ENCODE peak calls at places on chromosomes 3 and 15, in ten cellular contexts. One of them, this sample, is unnamed.

GRCh38 chr3:134365766-134366065 is 8.5 kb downstream of the AMOTL2 start:
- DNase-seq in ovary: no peak
- DNase-seq in CD8-positive, alpha-beta T cell: no peak
- DNase-seq in hepatocyte: no peak
- DNase-seq in stomach: no peak
- DNase-seq in activated CD8-positive, alpha-beta T cell treated with anti-CD3 and anti-CD28 coated beads for 36 hours: no peak
- DNase-seq in D721Med: no peak
- DNase-seq in astrocyte of the cerebellum: no peak
- DNase-seq in tibial nerve: no peak
- DNase-seq in AG10803: peak; percentile 26
- DNase-seq in this sample: no peak

GRCh38 chr3:69879051-69879450 is 120.5 kb upstream of the SAMMSON start:
- DNase-seq in ovary: no peak
- DNase-seq in hepatocyte: no peak
- DNase-seq in tibial nerve: no peak
- DNase-seq in AG10803: no peak
- DNase-seq in astrocyte of the cerebellum: no peak
- DNase-seq in CD8-positive, alpha-beta T cell: no peak
- DNase-seq in stomach: no peak
- DNase-seq in activated CD8-positive, alpha-beta T cell treated with anti-CD3 and anti-CD28 coated beads for 36 hours: no peak
- DNase-seq in D721Med: no peak
- DNase-seq in this sample: no peak

GRCh38 chr15:58165661-58166060 is 27.5 kb downstream of the AQP9 start:
- DNase-seq in tibial nerve: peak; percentile 43
- DNase-seq in CD8-positive, alpha-beta T cell: no peak
- DNase-seq in stomach: peak; percentile 76
- DNase-seq in activated CD8-positive, alpha-beta T cell treated with anti-CD3 and anti-CD28 coated beads for 36 hours: no peak
- DNase-seq in AG10803: no peak
- DNase-seq in hepatocyte: peak; percentile 61
- DNase-seq in ovary: peak; percentile 54
- DNase-seq in D721Med: no peak
- DNase-seq in astrocyte of the cerebellum: no peak
- DNase-seq in this sample: no peak

GRCh38 chr3:178500631-178501030 is 35.6 kb upstream of the KCNMB2 start:
- DNase-seq in tibial nerve: no peak
- DNase-seq in AG10803: peak; percentile 47
- DNase-seq in D721Med: no peak
- DNase-seq in stomach: no peak
- DNase-seq in hepatocyte: no peak
- DNase-seq in ovary: no peak
- DNase-seq in CD8-positive, alpha-beta T cell: no peak
- DNase-seq in activated CD8-positive, alpha-beta T cell treated with anti-CD3 and anti-CD28 coated beads for 36 hours: no peak
- DNase-seq in astrocyte of the cerebellum: no peak
- DNase-seq in this sample: no peak

GRCh38 chr15:51649659-51650521 is 27.3 kb upstream of the DMXL2 start:
- DNase-seq in AG10803: peak; percentile 77
- DNase-seq in ovary: no peak
- DNase-seq in stomach: no peak
- DNase-seq in CD8-positive, alpha-beta T cell: peak; percentile 52
- DNase-seq in activated CD8-positive, alpha-beta T cell treated with anti-CD3 and anti-CD28 coated beads for 36 hours: peak; percentile 52
- DNase-seq in hepatocyte: peak; percentile 75
- DNase-seq in tibial nerve: peak; percentile 70
- DNase-seq in D721Med: no peak
- DNase-seq in astrocyte of the cerebellum: peak; percentile 75
- DNase-seq in this sample: peak; percentile 71

GRCh38 chr3:40173291-40173710 is 136.2 kb upstream of the EIF1B start:
- DNase-seq in D721Med: no peak
- DNase-seq in activated CD8-positive, alpha-beta T cell treated with anti-CD3 and anti-CD28 coated beads for 36 hours: no peak
- DNase-seq in CD8-positive, alpha-beta T cell: no peak
- DNase-seq in stomach: no peak
- DNase-seq in ovary: no peak
- DNase-seq in tibial nerve: peak; percentile 22
- DNase-seq in AG10803: peak; percentile 5
- DNase-seq in hepatocyte: no peak
- DNase-seq in astrocyte of the cerebellum: no peak
- DNase-seq in this sample: no peak

GRCh38 chr3:99394831-99395733 is 243.3 kb upstream of the COL8A1 start:
- DNase-seq in tibial nerve: no peak
- DNase-seq in AG10803: peak; percentile 96
- DNase-seq in D721Med: no peak
- DNase-seq in hepatocyte: no peak
- DNase-seq in CD8-positive, alpha-beta T cell: no peak
- DNase-seq in ovary: no peak
- DNase-seq in astrocyte of the cerebellum: peak; percentile 62
- DNase-seq in activated CD8-positive, alpha-beta T cell treated with anti-CD3 and anti-CD28 coated beads for 36 hours: no peak
- DNase-seq in stomach: no peak
- DNase-seq in this sample: peak; percentile 85

GRCh38 chr15:63938486-63939061 is 104.8 kb upstream of the HERC1 start:
- DNase-seq in AG10803: peak; percentile 23
- DNase-seq in tibial nerve: no peak
- DNase-seq in astrocyte of the cerebellum: no peak
- DNase-seq in ovary: no peak
- DNase-seq in stomach: no peak
- DNase-seq in activated CD8-positive, alpha-beta T cell treated with anti-CD3 and anti-CD28 coated beads for 36 hours: peak; percentile 61
- DNase-seq in hepatocyte: no peak
- DNase-seq in CD8-positive, alpha-beta T cell: peak; percentile 47
- DNase-seq in D721Med: no peak
- DNase-seq in this sample: no peak

GRCh38 chr3:107796786-107797185 is 274.0 kb downstream of the BBX start:
- DNase-seq in tibial nerve: no peak
- DNase-seq in astrocyte of the cerebellum: peak; percentile 88
- DNase-seq in stomach: no peak
- DNase-seq in AG10803: peak; percentile 78
- DNase-seq in hepatocyte: peak; percentile 36
- DNase-seq in D721Med: no peak
- DNase-seq in CD8-positive, alpha-beta T cell: no peak
- DNase-seq in ovary: no peak
- DNase-seq in activated CD8-positive, alpha-beta T cell treated with anti-CD3 and anti-CD28 coated beads for 36 hours: no peak
- DNase-seq in this sample: no peak

GRCh38 chr3:107795514-107796094 is 272.8 kb downstream of the BBX start:
- DNase-seq in D721Med: no peak
- DNase-seq in hepatocyte: no peak
- DNase-seq in AG10803: no peak
- DNase-seq in ovary: no peak
- DNase-seq in tibial nerve: no peak
- DNase-seq in astrocyte of the cerebellum: no peak
- DNase-seq in CD8-positive, alpha-beta T cell: no peak
- DNase-seq in activated CD8-positive, alpha-beta T cell treated with anti-CD3 and anti-CD28 coated beads for 36 hours: no peak
- DNase-seq in stomach: no peak
- DNase-seq in this sample: no peak

GRCh38 chr3:107791450-107791849 is 268.7 kb downstream of the BBX start:
- DNase-seq in tibial nerve: no peak
- DNase-seq in CD8-positive, alpha-beta T cell: no peak
- DNase-seq in stomach: no peak
- DNase-seq in ovary: no peak
- DNase-seq in astrocyte of the cerebellum: no peak
- DNase-seq in activated CD8-positive, alpha-beta T cell treated with anti-CD3 and anti-CD28 coated beads for 36 hours: no peak
- DNase-seq in D721Med: no peak
- DNase-seq in AG10803: no peak
- DNase-seq in hepatocyte: no peak
- DNase-seq in this sample: no peak

GRCh38 chr3:107797586-107797985 is 274.8 kb downstream of the BBX start:
- DNase-seq in D721Med: no peak
- DNase-seq in stomach: no peak
- DNase-seq in hepatocyte: no peak
- DNase-seq in CD8-positive, alpha-beta T cell: no peak
- DNase-seq in tibial nerve: no peak
- DNase-seq in AG10803: no peak
- DNase-seq in activated CD8-positive, alpha-beta T cell treated with anti-CD3 and anti-CD28 coated beads for 36 hours: no peak
- DNase-seq in ovary: no peak
- DNase-seq in astrocyte of the cerebellum: no peak
- DNase-seq in this sample: no peak

DNA sequence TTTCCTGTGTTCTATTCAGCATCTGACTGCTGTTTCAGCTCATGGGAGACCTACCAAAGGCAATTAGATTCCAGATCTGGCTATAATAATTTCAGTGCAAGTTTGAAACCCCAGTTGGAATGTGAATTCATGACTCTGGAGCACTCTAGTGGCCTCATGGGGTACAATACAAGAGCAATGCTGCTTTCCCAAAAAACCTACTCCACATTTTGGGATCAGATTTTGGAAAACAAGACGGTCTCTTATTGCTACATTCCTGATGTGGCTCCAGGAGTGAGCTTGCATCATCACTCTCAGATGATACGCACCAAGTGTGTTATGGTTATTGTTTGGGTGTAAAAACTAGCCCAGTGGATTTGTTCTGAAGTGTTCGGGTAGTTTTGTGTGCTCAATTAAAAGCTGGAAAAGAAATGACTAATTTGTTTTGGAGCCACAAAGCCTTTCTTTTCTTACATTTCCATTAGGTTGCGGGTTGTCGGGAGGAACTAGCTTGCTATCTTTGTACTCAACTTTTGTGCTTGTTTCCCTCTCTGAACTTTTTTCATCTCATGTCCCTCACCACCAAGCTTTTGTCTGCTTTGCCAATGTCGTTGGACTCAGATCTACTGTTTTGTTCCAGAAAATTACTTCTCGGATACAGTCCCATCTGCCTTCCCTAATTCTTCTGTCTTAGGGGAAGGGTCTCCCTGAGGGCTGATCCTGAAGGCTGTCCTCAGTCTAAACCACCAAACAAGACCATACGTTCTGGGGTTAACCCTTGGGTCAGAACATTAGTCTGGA is 272.1 kb downstream of the BBX start:
- DNase-seq in D721Med: no peak
- DNase-seq in stomach: no peak
- DNase-seq in ovary: no peak
- DNase-seq in tibial nerve: peak; percentile 67
- DNase-seq in activated CD8-positive, alpha-beta T cell treated with anti-CD3 and anti-CD28 coated beads for 36 hours: no peak
- DNase-seq in astrocyte of the cerebellum: no peak
- DNase-seq in hepatocyte: no peak
- DNase-seq in AG10803: peak; percentile 48
- DNase-seq in CD8-positive, alpha-beta T cell: no peak
- DNase-seq in this sample: peak; percentile 11
- TF ChIP-seq CTCF in D721Med: no peak
- TF ChIP-seq CTCF in stomach: no peak
- TF ChIP-seq CTCF in ovary: no peak
- TF ChIP-seq CTCF in tibial nerve: peak; percentile 15
- TF ChIP-seq CTCF in activated CD8-positive, alpha-beta T cell treated with anti-CD3 and anti-CD28 coated beads for 36 hours: no peak
- TF ChIP-seq CTCF in astrocyte of the cerebellum: peak; percentile 39
- TF ChIP-seq CTCF in hepatocyte: no peak
- TF ChIP-seq CTCF in AG10803: peak; percentile 60
- TF ChIP-seq CTCF in CD8-positive, alpha-beta T cell: no peak
- TF ChIP-seq CTCF in this sample: peak; percentile 61

GRCh38 chr3:15858547-15859506 is 61.0 kb upstream of the ANKRD28 start:
- DNase-seq in tibial nerve: no peak
- DNase-seq in hepatocyte: peak; percentile 70
- DNase-seq in astrocyte of the cerebellum: no peak
- DNase-seq in D721Med: no peak
- DNase-seq in activated CD8-positive, alpha-beta T cell treated with anti-CD3 and anti-CD28 coated beads for 36 hours: peak; percentile 76
- DNase-seq in CD8-positive, alpha-beta T cell: peak; percentile 72
- DNase-seq in ovary: peak; percentile 59
- DNase-seq in stomach: peak; percentile 85
- DNase-seq in AG10803: peak; percentile 6
- DNase-seq in this sample: no peak
- TF ChIP-seq CTCF in tibial nerve: no peak
- TF ChIP-seq CTCF in hepatocyte: no peak
- TF ChIP-seq CTCF in astrocyte of the cerebellum: no peak
- TF ChIP-seq CTCF in D721Med: no peak
- TF ChIP-seq CTCF in activated CD8-positive, alpha-beta T cell treated with anti-CD3 and anti-CD28 coated beads for 36 hours: no peak
- TF ChIP-seq CTCF in CD8-positive, alpha-beta T cell: no peak
- TF ChIP-seq CTCF in ovary: peak; percentile 30
- TF ChIP-seq CTCF in stomach: no peak
- TF ChIP-seq CTCF in AG10803: no peak
- TF ChIP-seq CTCF in this sample: no peak

DNA sequence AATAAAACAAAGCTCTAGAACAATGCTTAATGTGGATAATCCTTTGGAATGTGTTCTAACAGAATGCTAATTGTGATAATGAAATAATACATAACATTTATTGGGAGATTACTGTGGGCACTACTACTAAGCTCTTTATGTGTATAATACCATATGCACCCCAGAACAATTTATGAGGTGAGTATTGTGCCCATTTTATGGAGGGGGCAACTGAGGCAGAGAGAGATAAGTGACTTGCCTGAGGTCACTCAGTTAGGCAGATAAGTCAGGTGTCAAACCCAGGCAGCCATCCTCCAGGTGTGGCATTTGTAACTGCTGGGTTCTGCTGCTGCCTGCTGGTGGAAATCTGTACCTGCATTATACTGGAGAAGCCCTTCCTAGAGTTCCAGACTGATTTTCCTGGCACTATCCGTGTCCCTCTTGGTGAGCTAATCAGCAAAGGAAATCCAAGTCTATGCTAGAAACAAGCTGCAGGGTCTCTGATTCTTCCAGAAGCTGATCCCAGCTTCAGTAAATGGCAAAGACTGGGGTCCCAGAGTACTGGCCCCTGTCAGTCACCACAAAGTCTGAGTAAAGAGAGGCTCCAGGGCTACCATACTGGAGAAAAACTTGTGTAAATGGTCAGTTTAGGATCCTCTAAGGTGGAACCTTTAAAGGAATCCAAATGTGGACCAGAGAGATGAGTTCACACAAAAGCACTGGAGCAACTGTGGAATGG is 22.6 kb upstream of the RBP1 start:
- DNase-seq in activated CD8-positive, alpha-beta T cell treated with anti-CD3 and anti-CD28 coated beads for 36 hours: peak; percentile 26
- DNase-seq in tibial nerve: peak; percentile 38
- DNase-seq in stomach: no peak
- DNase-seq in astrocyte of the cerebellum: peak; percentile 39
- DNase-seq in CD8-positive, alpha-beta T cell: no peak
- DNase-seq in AG10803: peak; percentile 16
- DNase-seq in hepatocyte: peak; percentile 62
- DNase-seq in ovary: peak; percentile 50
- DNase-seq in D721Med: no peak
- DNase-seq in this sample: no peak
- TF ChIP-seq CTCF in activated CD8-positive, alpha-beta T cell treated with anti-CD3 and anti-CD28 coated beads for 36 hours: peak; percentile 25
- TF ChIP-seq CTCF in tibial nerve: peak; percentile 38
- TF ChIP-seq CTCF in stomach: no peak
- TF ChIP-seq CTCF in astrocyte of the cerebellum: peak; percentile 88
- TF ChIP-seq CTCF in CD8-positive, alpha-beta T cell: no peak
- TF ChIP-seq CTCF in AG10803: peak; percentile 67
- TF ChIP-seq CTCF in hepatocyte: peak; percentile 70
- TF ChIP-seq CTCF in ovary: peak; percentile 83
- TF ChIP-seq CTCF in D721Med: peak; percentile 50
- TF ChIP-seq CTCF in this sample: peak; percentile 23

DNA sequence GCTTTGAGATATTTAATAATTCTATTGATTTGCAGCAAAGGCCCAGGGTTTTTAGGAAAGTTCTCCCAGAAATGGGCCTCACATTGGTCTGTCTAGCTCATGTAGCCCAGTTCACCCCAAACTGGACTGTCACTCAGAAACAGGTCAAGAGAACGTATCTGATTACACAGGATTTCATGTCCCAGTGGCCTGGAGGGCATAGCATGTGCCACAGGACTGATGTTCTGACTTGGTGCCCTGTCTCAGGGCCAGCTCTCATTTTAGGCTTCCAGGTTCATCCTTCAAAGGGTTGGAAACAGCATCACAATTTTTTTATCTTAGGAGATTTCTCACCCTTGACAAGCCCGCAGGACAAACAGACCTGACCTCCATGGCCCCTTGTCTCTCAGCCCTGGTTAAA is 398.4 kb upstream of the AZI2 start:
- DNase-seq in ovary: no peak
- DNase-seq in tibial nerve: no peak
- DNase-seq in D721Med: no peak
- DNase-seq in hepatocyte: no peak
- DNase-seq in AG10803: no peak
- DNase-seq in CD8-positive, alpha-beta T cell: no peak
- DNase-seq in activated CD8-positive, alpha-beta T cell treated with anti-CD3 and anti-CD28 coated beads for 36 hours: no peak
- DNase-seq in astrocyte of the cerebellum: no peak
- DNase-seq in stomach: no peak
- DNase-seq in this sample: no peak
- TF ChIP-seq CTCF in ovary: no peak
- TF ChIP-seq CTCF in tibial nerve: no peak
- TF ChIP-seq CTCF in D721Med: no peak
- TF ChIP-seq CTCF in hepatocyte: no peak
- TF ChIP-seq CTCF in AG10803: no peak
- TF ChIP-seq CTCF in CD8-positive, alpha-beta T cell: no peak
- TF ChIP-seq CTCF in activated CD8-positive, alpha-beta T cell treated with anti-CD3 and anti-CD28 coated beads for 36 hours: no peak
- TF ChIP-seq CTCF in astrocyte of the cerebellum: no peak
- TF ChIP-seq CTCF in stomach: no peak
- TF ChIP-seq CTCF in this sample: no peak

GRCh38 chr3:9833078-9833477 is 10.7 kb downstream of the RPUSD3 start:
- DNase-seq in activated CD8-positive, alpha-beta T cell treated with anti-CD3 and anti-CD28 coated beads for 36 hours: no peak
- DNase-seq in AG10803: no peak
- DNase-seq in stomach: no peak
- DNase-seq in astrocyte of the cerebellum: no peak
- DNase-seq in tibial nerve: no peak
- DNase-seq in ovary: no peak
- DNase-seq in CD8-positive, alpha-beta T cell: no peak
- DNase-seq in hepatocyte: no peak
- DNase-seq in D721Med: no peak
- DNase-seq in this sample: no peak
- TF ChIP-seq CTCF in activated CD8-positive, alpha-beta T cell treated with anti-CD3 and anti-CD28 coated beads for 36 hours: no peak
- TF ChIP-seq CTCF in AG10803: no peak
- TF ChIP-seq CTCF in stomach: no peak
- TF ChIP-seq CTCF in astrocyte of the cerebellum: no peak
- TF ChIP-seq CTCF in tibial nerve: no peak
- TF ChIP-seq CTCF in ovary: no peak
- TF ChIP-seq CTCF in CD8-positive, alpha-beta T cell: no peak
- TF ChIP-seq CTCF in hepatocyte: no peak
- TF ChIP-seq CTCF in D721Med: no peak
- TF ChIP-seq CTCF in this sample: no peak

This sample was measured in HFFc6.